ENCODE peak calls at places on chromosomes 16 and 17, in seven cellular contexts. One of them, this sample, is unnamed.

GRCh38 chr16:84862804-84863484 is 43.2 kb downstream of the CRISPLD2 start:
- DNase-seq in aorta: no peak
- DNase-seq in lung: no peak
- DNase-seq in fibroblast of lung: no peak
- DNase-seq in tibial nerve: no peak
- DNase-seq in GM23338: no peak
- DNase-seq in upper lobe of right lung: no peak
- DNase-seq in this sample: no peak

GRCh38 chr16:87527055-87527724 is 34.4 kb upstream of the ZCCHC14 start:
- DNase-seq in aorta: no peak
- DNase-seq in lung: no peak
- DNase-seq in fibroblast of lung: no peak
- DNase-seq in tibial nerve: no peak
- DNase-seq in GM23338: no peak
- DNase-seq in upper lobe of right lung: no peak
- DNase-seq in this sample: no peak

GRCh38 chr17:81000631-81001357 is 9.2 kb downstream of the CHMP6 start:
- DNase-seq in aorta: no peak
- DNase-seq in lung: no peak
- DNase-seq in fibroblast of lung: no peak
- DNase-seq in tibial nerve: no peak
- DNase-seq in GM23338: no peak
- DNase-seq in upper lobe of right lung: peak
- DNase-seq in this sample: no peak

GRCh38 chr16:10835281-10835931 is 16.8 kb upstream of the TVP23A start:
- DNase-seq in aorta: peak
- DNase-seq in lung: no peak
- DNase-seq in fibroblast of lung: no peak
- DNase-seq in tibial nerve: no peak
- DNase-seq in GM23338: no peak
- DNase-seq in upper lobe of right lung: peak
- DNase-seq in this sample: no peak

GRCh38 chr16:68646948-68647659 is 2.0 kb downstream of the CDH3 start:
- DNase-seq in aorta: no peak
- DNase-seq in lung: no peak
- DNase-seq in fibroblast of lung: peak
- DNase-seq in tibial nerve: no peak
- DNase-seq in GM23338: no peak
- DNase-seq in upper lobe of right lung: no peak
- DNase-seq in this sample: no peak

GRCh38 chr17:36188891-36189306 is 7.7 kb downstream of the CCL3L1 start:
- DNase-seq in aorta: peak
- DNase-seq in lung: no peak
- DNase-seq in fibroblast of lung: no peak
- DNase-seq in tibial nerve: no peak
- DNase-seq in GM23338: no peak
- DNase-seq in upper lobe of right lung: no peak
- DNase-seq in this sample: no peak

GRCh38 chr17:82283208-82283749 is 9.8 kb upstream of the CSNK1D start:
- DNase-seq in aorta: no peak
- DNase-seq in lung: no peak
- DNase-seq in fibroblast of lung: peak
- DNase-seq in tibial nerve: no peak
- DNase-seq in GM23338: no peak
- DNase-seq in upper lobe of right lung: no peak
- DNase-seq in this sample: peak

GRCh38 chr17:4004517-4005295 is 40.5 kb upstream of the ATP2A3 start:
- DNase-seq in aorta: peak
- DNase-seq in lung: peak
- DNase-seq in fibroblast of lung: peak
- DNase-seq in tibial nerve: no peak
- DNase-seq in GM23338: peak
- DNase-seq in upper lobe of right lung: peak
- DNase-seq in this sample: no peak

GRCh38 chr16:88768041-88768876 is 16.8 kb downstream of the PIEZO1 start:
- DNase-seq in aorta: peak
- DNase-seq in lung: peak
- DNase-seq in fibroblast of lung: peak
- DNase-seq in tibial nerve: no peak
- DNase-seq in GM23338: no peak
- DNase-seq in upper lobe of right lung: peak
- DNase-seq in this sample: no peak

GRCh38 chr16:88766975-88767374 is 18.0 kb downstream of the PIEZO1 start:
- DNase-seq in aorta: no peak
- DNase-seq in lung: no peak
- DNase-seq in fibroblast of lung: no peak
- DNase-seq in tibial nerve: no peak
- DNase-seq in GM23338: no peak
- DNase-seq in upper lobe of right lung: no peak
- DNase-seq in this sample: no peak

GRCh38 chr16:88764913-88765349 is 20.1 kb downstream of the PIEZO1 start:
- DNase-seq in aorta: no peak
- DNase-seq in lung: peak
- DNase-seq in fibroblast of lung: peak
- DNase-seq in tibial nerve: no peak
- DNase-seq in GM23338: peak
- DNase-seq in upper lobe of right lung: peak
- DNase-seq in this sample: no peak

GRCh38 chr16:88769617-88770458 is 15.2 kb downstream of the PIEZO1 start:
- DNase-seq in aorta: no peak
- DNase-seq in lung: peak
- DNase-seq in fibroblast of lung: no peak
- DNase-seq in tibial nerve: no peak
- DNase-seq in GM23338: peak
- DNase-seq in upper lobe of right lung: peak
- DNase-seq in this sample: no peak

DNA sequence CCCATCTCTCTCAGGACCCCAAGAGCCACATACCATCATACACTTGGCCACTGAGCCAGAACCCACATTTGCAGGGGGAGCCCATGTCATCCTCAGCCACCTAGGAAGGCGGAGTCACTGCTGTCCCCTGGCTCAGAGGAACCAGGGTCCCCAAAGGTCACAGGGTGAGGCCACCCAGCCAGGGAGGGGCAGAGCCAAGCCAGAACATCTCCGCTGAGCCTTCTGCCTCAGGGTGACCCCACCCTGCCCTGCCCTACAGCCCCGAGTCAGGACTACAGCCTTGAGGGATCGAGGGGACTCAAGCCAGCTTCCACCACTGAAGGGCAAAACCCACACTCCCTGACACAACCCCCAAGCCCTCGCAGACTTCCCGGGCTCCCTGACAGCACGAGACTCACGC is 17.5 kb downstream of the PIEZO1 start:
- DNase-seq in aorta: no peak
- DNase-seq in lung: no peak
- DNase-seq in fibroblast of lung: no peak
- DNase-seq in tibial nerve: no peak
- DNase-seq in GM23338: no peak
- DNase-seq in upper lobe of right lung: no peak
- DNase-seq in this sample: no peak
- H3K4me3 ChIP-seq in aorta: no peak
- H3K4me3 ChIP-seq in lung: no peak
- H3K4me3 ChIP-seq in fibroblast of lung: peak
- H3K4me3 ChIP-seq in tibial nerve: no peak
- H3K4me3 ChIP-seq in GM23338: no peak
- H3K4me3 ChIP-seq in upper lobe of right lung: no peak
- H3K4me3 ChIP-seq in this sample: no peak

GRCh38 chr17:57987582-57988300 is at the start of gene VEZF1:
- DNase-seq in aorta: peak
- DNase-seq in lung: peak
- DNase-seq in fibroblast of lung: peak
- DNase-seq in tibial nerve: peak
- DNase-seq in GM23338: peak
- DNase-seq in upper lobe of right lung: peak
- DNase-seq in this sample: no peak

GRCh38 chr17:57984226-57984890 is 3.7 kb downstream of the VEZF1 start:
- DNase-seq in aorta: no peak
- DNase-seq in lung: no peak
- DNase-seq in fibroblast of lung: peak
- DNase-seq in tibial nerve: no peak
- DNase-seq in GM23338: no peak
- DNase-seq in upper lobe of right lung: no peak
- DNase-seq in this sample: no peak

GRCh38 chr17:57986841-57987581 is 1.0 kb downstream of the VEZF1 start:
- DNase-seq in aorta: peak
- DNase-seq in lung: peak
- DNase-seq in fibroblast of lung: peak
- DNase-seq in tibial nerve: no peak
- DNase-seq in GM23338: peak
- DNase-seq in upper lobe of right lung: peak
- DNase-seq in this sample: no peak

GRCh38 chr17:57984936-57985674 is 2.9 kb downstream of the VEZF1 start:
- DNase-seq in aorta: no peak
- DNase-seq in lung: no peak
- DNase-seq in fibroblast of lung: peak
- DNase-seq in tibial nerve: no peak
- DNase-seq in GM23338: no peak
- DNase-seq in upper lobe of right lung: no peak
- DNase-seq in this sample: no peak

DNA sequence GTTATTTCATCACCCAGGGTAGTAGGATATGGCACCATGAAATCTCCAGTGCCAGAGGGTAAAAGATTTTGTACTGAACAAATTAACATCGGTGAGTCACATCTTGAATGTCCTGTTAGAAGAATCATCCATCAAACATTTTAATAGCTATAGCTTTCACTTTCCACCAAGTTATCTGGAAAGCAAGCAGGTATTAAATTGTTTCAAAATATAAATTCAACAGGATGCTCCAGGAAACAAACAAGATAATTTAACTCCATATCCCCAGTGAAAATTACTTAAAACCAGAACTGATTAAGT is 2.4 kb downstream of the VEZF1 start:
- DNase-seq in aorta: no peak
- DNase-seq in lung: no peak
- DNase-seq in fibroblast of lung: peak
- DNase-seq in tibial nerve: no peak
- DNase-seq in GM23338: no peak
- DNase-seq in upper lobe of right lung: no peak
- DNase-seq in this sample: no peak
- H3K4me3 ChIP-seq in aorta: no peak
- H3K4me3 ChIP-seq in lung: no peak
- H3K4me3 ChIP-seq in fibroblast of lung: peak
- H3K4me3 ChIP-seq in tibial nerve: no peak
- H3K4me3 ChIP-seq in GM23338: no peak
- H3K4me3 ChIP-seq in upper lobe of right lung: peak
- H3K4me3 ChIP-seq in this sample: peak

GRCh38 chr16:586047-586644 is 3.7 kb upstream of the RAB40C start:
- DNase-seq in aorta: no peak
- DNase-seq in lung: no peak
- DNase-seq in fibroblast of lung: peak
- DNase-seq in tibial nerve: no peak
- DNase-seq in GM23338: no peak
- DNase-seq in upper lobe of right lung: no peak
- DNase-seq in this sample: no peak

GRCh38 chr16:588639-588888 is 1.3 kb upstream of the RAB40C start:
- DNase-seq in aorta: peak
- DNase-seq in lung: no peak
- DNase-seq in fibroblast of lung: peak
- DNase-seq in tibial nerve: no peak
- DNase-seq in GM23338: peak
- DNase-seq in upper lobe of right lung: peak
- DNase-seq in this sample: no peak

GRCh38 chr16:585351-585750 is 4.5 kb upstream of the RAB40C start:
- DNase-seq in aorta: no peak
- DNase-seq in lung: no peak
- DNase-seq in fibroblast of lung: no peak
- DNase-seq in tibial nerve: no peak
- DNase-seq in GM23338: peak
- DNase-seq in upper lobe of right lung: no peak
- DNase-seq in this sample: no peak

GRCh38 chr16:588889-589657 is 793 bp upstream of the RAB40C start:
- DNase-seq in aorta: peak
- DNase-seq in lung: peak
- DNase-seq in fibroblast of lung: peak
- DNase-seq in tibial nerve: peak
- DNase-seq in GM23338: peak
- DNase-seq in upper lobe of right lung: peak
- DNase-seq in this sample: peak

DNA sequence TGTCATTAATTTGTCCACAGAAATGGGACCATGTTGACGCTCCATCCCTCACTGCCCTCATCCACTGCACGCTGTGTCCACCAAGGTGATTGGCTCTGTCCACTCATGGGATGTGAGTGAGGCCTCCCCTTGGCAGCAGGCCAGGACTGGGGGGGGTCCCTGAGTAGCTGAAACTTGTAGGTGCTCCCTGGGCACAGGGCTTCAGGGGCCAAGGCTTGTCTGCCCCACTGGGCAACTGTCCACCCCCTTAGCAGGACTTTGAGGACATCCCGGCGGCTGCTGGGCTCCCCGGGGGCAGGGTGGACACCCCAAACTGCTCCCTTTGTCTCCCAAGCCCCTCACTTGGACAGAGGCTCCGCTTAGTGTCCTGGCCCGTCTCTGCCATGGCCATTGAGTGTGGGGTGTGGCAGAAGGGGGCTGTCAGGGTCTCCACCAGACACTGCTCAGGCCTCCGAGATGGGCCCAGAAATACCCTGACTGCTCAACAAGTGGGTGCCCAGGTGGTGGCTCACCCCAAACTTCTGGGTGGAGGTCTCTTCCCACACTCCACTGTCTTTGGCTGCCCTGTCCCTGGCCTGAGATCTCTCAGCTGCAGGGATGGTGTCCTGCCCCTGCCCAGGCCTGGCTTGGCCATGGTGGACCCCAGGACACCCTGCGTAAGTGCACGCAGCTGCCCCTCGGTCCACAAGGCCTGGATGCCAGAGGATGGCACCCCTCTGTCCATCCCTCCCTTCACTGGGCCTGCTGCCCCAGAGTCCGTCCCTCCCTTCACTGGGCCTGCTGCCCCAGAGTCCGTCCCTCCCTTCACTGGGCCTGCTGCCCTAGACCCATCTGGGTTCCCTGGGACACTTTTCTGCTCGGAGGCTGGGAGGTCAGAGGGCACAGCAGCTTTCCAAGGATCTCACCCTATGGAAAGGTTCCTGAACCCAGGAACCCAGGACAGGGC is 2.9 kb upstream of the RAB40C start:
- DNase-seq in aorta: no peak
- DNase-seq in lung: no peak
- DNase-seq in fibroblast of lung: peak
- DNase-seq in tibial nerve: no peak
- DNase-seq in GM23338: no peak
- DNase-seq in upper lobe of right lung: no peak
- DNase-seq in this sample: no peak
- H3K4me3 ChIP-seq in aorta: no peak
- H3K4me3 ChIP-seq in lung: no peak
- H3K4me3 ChIP-seq in fibroblast of lung: peak
- H3K4me3 ChIP-seq in tibial nerve: no peak
- H3K4me3 ChIP-seq in GM23338: no peak
- H3K4me3 ChIP-seq in upper lobe of right lung: no peak
- H3K4me3 ChIP-seq in this sample: no peak

GRCh38 chr16:79772028-79772427 is 171.5 kb upstream of the MAF start:
- DNase-seq in aorta: no peak
- DNase-seq in lung: no peak
- DNase-seq in fibroblast of lung: no peak
- DNase-seq in tibial nerve: no peak
- DNase-seq in GM23338: no peak
- DNase-seq in upper lobe of right lung: no peak
- DNase-seq in this sample: no peak

GRCh38 chr16:79770244-79771064 is 169.9 kb upstream of the MAF start:
- DNase-seq in aorta: peak
- DNase-seq in lung: peak
- DNase-seq in fibroblast of lung: peak
- DNase-seq in tibial nerve: peak
- DNase-seq in GM23338: peak
- DNase-seq in upper lobe of right lung: peak
- DNase-seq in this sample: peak

GRCh38 chr16:79768594-79768993 is 168.1 kb upstream of the MAF start:
- DNase-seq in aorta: no peak
- DNase-seq in lung: no peak
- DNase-seq in fibroblast of lung: no peak
- DNase-seq in tibial nerve: no peak
- DNase-seq in GM23338: no peak
- DNase-seq in upper lobe of right lung: no peak
- DNase-seq in this sample: no peak

GRCh38 chr16:79767597-79768280 is 167.2 kb upstream of the MAF start:
- DNase-seq in aorta: no peak
- DNase-seq in lung: no peak
- DNase-seq in fibroblast of lung: peak
- DNase-seq in tibial nerve: no peak
- DNase-seq in GM23338: peak
- DNase-seq in upper lobe of right lung: no peak
- DNase-seq in this sample: no peak

GRCh38 chr16:79769320-79770243 is 169.0 kb upstream of the MAF start:
- DNase-seq in aorta: no peak
- DNase-seq in lung: no peak
- DNase-seq in fibroblast of lung: no peak
- DNase-seq in tibial nerve: no peak
- DNase-seq in GM23338: no peak
- DNase-seq in upper lobe of right lung: no peak
- DNase-seq in this sample: no peak
- H3K4me3 ChIP-seq in aorta: no peak
- H3K4me3 ChIP-seq in lung: peak
- H3K4me3 ChIP-seq in fibroblast of lung: peak
- H3K4me3 ChIP-seq in tibial nerve: peak
- H3K4me3 ChIP-seq in GM23338: peak
- H3K4me3 ChIP-seq in upper lobe of right lung: peak
- H3K4me3 ChIP-seq in this sample: peak